ENCODE peak calls at places on chromosomes 4 and X, in seven cellular contexts. K is HCT116, Z is HepG2, C is upper lobe of left lung, T is GM12878, I is Panc1, A is K562. D is an unnamed sample.

GRCh38 chr4:25088342-25088952 is 57.7 kb upstream of the LGI2 start:
- ATAC-seq in K (no peak), Z (no peak), C (no peak), T (no peak), I (no peak), A (peak; percentile 86), D (no peak)

GRCh38 chr4:6806924-6807676 is 24.6 kb downstream of the KIAA0232 start:
- ATAC-seq in K (no peak), Z (no peak), C (no peak), T (no peak), I (no peak), A (peak; percentile 6), D (no peak)

GRCh38 chrX:85243761-85244410 is at the start of the genes SATL1 and ZNF711:
- ATAC-seq in K (peak; percentile 87), Z (peak; percentile 82), C (peak; percentile 34), T (peak; percentile 80), I (peak; percentile 86), A (peak; percentile 92), D (peak; percentile 70)

GRCh38 chrX:2301901-2302300 is 198.9 kb downstream of the DHRSX start:
- ATAC-seq in K (no peak), Z (no peak), C (no peak), T (no peak), I (no peak), A (no peak), D (no peak)

GRCh38 chrX:40531056-40531826 is 49.5 kb upstream of the ATP6AP2 start:
- ATAC-seq in K (no peak), Z (no peak), C (no peak), T (no peak), I (no peak), A (no peak), D (no peak)

GRCh38 chr4:36997727-36998126 is 246.8 kb upstream of the NWD2 start:
- ATAC-seq in K (no peak), Z (no peak), C (no peak), T (peak; percentile 90), I (no peak), A (no peak), D (no peak)

GRCh38 chr4:123651127-123651526 is 254.5 kb downstream of the SPRY1 start:
- ATAC-seq in K (no peak), Z (no peak), C (no peak), T (no peak), I (no peak), A (no peak), D (peak; percentile 27)

GRCh38 chr4:42586775-42587174 is 70.1 kb downstream of the ATP8A1 start:
- ATAC-seq in K (no peak), Z (no peak), C (no peak), T (no peak), I (no peak), A (no peak), D (no peak)

GRCh38 chr4:89257376-89257775 is 50.2 kb downstream of the GPRIN3 start:
- ATAC-seq in K (no peak), Z (no peak), C (no peak), T (no peak), I (no peak), A (no peak), D (no peak)

GRCh38 chr4:113109106-113109740 is 59.8 kb downstream of the ANK2 start:
- ATAC-seq in K (no peak), Z (peak; percentile 93), C (no peak), T (no peak), I (no peak), A (no peak), D (no peak)

GRCh38 chr4:153799708-153800074 is 10.8 kb upstream of the SFRP2 start:
- ATAC-seq in K (no peak), Z (no peak), C (no peak), T (no peak), I (no peak), A (no peak), D (peak; percentile 81)

GRCh38 chr4:146194212-146194611 is 18.7 kb downstream of the LSM6 start:
- ATAC-seq in K (no peak), Z (no peak), C (no peak), T (no peak), I (no peak), A (no peak), D (no peak)

GRCh38 chr4:168600796-168601583 is 104.1 kb downstream of the PALLD start:
- ATAC-seq in K (peak; percentile 57), Z (no peak), C (no peak), T (no peak), I (no peak), A (no peak), D (no peak)

GRCh38 chrX:67544871-67545771 is 1.3 kb downstream of the AR start:
- ATAC-seq in K (no peak), Z (peak; percentile 62), C (peak; percentile 47), T (no peak), I (no peak), A (no peak), D (peak; percentile 12)

GRCh38 chrX:78327370-78328048 is at the start of gene CYSLTR1:
- ATAC-seq in K (no peak), Z (no peak), C (no peak), T (peak; percentile 52), I (no peak), A (no peak), D (no peak)

GRCh38 chrX:23907496-23908218 is at the start of the genes APOO and CXorf58:
- ATAC-seq in K (peak; percentile 93), Z (peak; percentile 96), C (peak; percentile 97), T (peak; percentile 95), I (peak; percentile 98), A (peak; percentile 97), D (peak; percentile 97)
- TF ChIP-seq POLR2AphosphoS5 in K (peak; percentile 69), Z (no peak), C (no peak), T (peak; percentile 60), I (no peak), A (peak; percentile 36), D (peak; percentile 29)

DNA sequence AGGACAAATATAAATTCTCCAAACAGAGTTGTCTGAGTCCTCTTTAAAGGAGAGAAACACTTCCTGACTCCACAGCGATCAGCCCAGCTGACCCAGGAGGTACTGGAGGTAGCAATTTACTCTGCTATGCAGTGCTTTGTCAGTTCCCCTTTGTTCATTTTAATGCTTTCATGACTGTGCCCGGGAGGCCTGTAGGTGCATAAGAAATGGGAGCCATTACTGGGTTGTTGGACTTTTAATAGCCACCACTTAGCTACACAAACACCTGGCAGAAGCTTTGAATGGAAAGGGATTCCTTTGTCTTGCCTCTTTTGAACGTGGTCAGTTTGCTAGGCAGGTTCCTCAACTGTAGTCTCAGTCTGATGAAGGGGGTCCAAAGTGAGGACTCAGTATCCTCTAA is 59.0 kb upstream of the AFF2 start:
- ATAC-seq in K (no peak), Z (no peak), C (no peak), T (no peak), I (no peak), A (no peak), D (no peak)
- TF ChIP-seq POLR2AphosphoS5 in K (no peak), Z (no peak), C (no peak), T (no peak), I (no peak), A (no peak), D (no peak)

GRCh38 chrX:45788941-45789348 is 588.3 kb upstream of the DIPK2B start:
- ATAC-seq in K (peak; percentile 56), Z (no peak), C (peak; percentile 66), T (no peak), I (no peak), A (no peak), D (peak; percentile 84)
- TF ChIP-seq POLR2AphosphoS5 in K (no peak), Z (no peak), C (peak; percentile 64), T (no peak), I (no peak), A (no peak), D (peak; percentile 29)

GRCh38 chr4:85725727-85726170 is 250.8 kb downstream of the ARHGAP24 start:
- ATAC-seq in K (no peak), Z (no peak), C (peak; percentile 26), T (peak; percentile 93), I (no peak), A (peak; percentile 87), D (peak; percentile 57)
- TF ChIP-seq POLR2AphosphoS5 in K (no peak), Z (no peak), C (peak; percentile 45), T (no peak), I (no peak), A (no peak), D (no peak)

DNA sequence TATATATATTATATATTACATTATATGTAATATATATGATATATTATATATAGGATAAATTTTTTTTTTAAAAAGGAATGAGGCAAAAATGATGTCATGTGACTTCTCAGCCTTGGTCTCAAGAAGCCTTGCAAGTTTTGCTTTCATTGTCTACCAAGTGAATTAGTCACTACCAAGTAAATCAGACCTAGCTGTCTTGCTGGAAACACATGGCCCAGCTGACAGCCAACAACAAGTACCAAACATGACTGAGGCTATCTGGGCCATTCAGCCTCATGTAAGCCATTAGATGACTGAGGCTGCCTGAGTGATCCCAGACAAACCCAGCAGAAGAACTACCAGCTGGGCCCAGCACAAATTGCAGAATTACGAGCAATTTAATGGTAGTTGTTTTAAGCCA is 44.9 kb downstream of the HAND2 start:
- ATAC-seq in K (no peak), Z (no peak), C (no peak), T (no peak), I (no peak), A (no peak), D (peak; percentile 74)
- TF ChIP-seq POLR2AphosphoS5 in K (no peak), Z (no peak), C (no peak), T (no peak), I (no peak), A (no peak), D (no peak)

DNA sequence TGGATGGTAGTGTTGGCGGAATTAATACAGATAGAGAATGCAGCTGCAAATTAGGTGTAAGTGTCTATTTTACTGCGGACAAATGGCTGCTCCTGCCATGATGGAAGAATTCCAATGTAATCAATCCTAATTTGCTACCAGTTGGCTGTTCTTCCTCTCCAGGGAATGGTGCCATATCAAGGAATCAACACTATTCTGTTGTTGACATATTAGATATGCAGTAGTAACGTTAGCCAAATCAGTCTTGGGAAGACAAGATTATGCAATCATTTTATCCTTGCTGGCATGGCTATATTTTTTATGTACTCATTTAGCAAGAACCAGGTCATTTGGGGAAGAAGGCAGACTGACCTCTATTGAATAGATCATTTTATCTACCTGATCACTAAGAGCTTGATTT is 271.2 kb upstream of the AGA start:
- ATAC-seq in K (no peak), Z (no peak), C (no peak), T (no peak), I (no peak), A (no peak), D (no peak)
- TF ChIP-seq POLR2AphosphoS5 in K (no peak), Z (no peak), C (no peak), T (no peak), I (no peak), A (no peak), D (no peak)

DNA sequence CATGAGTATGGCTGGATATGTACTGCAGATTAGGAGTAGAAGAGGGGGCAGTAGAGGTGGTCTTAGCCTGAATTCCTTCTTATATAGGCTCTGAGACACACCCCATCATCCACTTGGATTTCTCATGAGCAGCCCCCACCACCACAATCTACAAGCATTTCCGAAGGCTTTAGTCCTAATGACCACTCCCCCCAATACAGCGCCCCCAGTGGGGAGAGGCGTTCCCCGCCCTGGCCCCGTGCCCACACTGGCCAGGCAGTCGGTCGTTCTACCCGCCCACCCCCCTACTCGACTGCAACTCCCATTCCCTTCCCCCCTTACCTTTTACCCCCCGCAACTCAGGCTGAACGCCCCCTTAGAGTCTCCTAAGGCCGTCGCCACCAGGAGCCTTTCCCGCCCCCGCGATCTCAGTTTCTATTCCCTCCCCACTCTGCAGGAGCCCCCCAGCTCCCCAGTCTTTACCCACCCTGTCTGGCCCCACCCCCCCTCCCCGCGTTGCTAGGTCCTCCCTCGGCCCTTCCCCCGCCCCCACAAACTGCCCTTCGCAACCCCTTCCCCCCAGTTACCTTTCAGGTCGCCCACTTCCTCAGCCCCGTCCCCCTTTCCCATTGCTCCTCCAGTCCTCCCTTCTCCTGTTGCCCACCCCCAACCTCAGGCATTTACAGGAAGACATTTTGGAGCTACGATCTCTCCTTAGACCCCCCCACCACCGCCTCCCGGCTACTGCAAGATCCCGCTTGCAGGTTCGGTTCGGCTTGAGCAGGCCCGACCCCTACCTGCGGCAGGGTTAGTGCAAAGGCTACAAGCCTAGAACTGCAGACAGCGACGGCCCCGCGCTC is 468 bp downstream of the ZMYM3 start:
- ATAC-seq in K (peak; percentile 4), Z (no peak), C (no peak), T (peak; percentile 25), I (no peak), A (peak; percentile 22), D (no peak)
- TF ChIP-seq POLR2AphosphoS5 in K (no peak), Z (no peak), C (no peak), T (no peak), I (no peak), A (peak; percentile 45), D (no peak)

D was measured in gastroesophageal sphincter.